ENCODE peak calls at places on chromosomes 1 and 21, in four cellular contexts. One of them, this sample, is unnamed.

GRCh38 chr21:43598416-43599120 is 60.7 kb downstream of the HSF2BP start:
- DNase-seq in GM12865: no peak
- DNase-seq in HFFc6: peak
- DNase-seq in sigmoid colon: no peak
- DNase-seq in this sample: peak

GRCh38 chr1:230772457-230773395 is 25.5 kb downstream of the CAPN9 start:
- DNase-seq in sigmoid colon: no peak
- DNase-seq in HFFc6: peak
- DNase-seq in GM12865: no peak
- DNase-seq in this sample: peak

GRCh38 chr1:209157514-209158285 is 425.8 kb upstream of the CAMK1G start:
- DNase-seq in sigmoid colon: no peak
- DNase-seq in GM12865: no peak
- DNase-seq in HFFc6: no peak
- DNase-seq in this sample: no peak

GRCh38 chr21:41494242-41494641 is 13.7 kb downstream of the TMPRSS2 start:
- DNase-seq in HFFc6: no peak
- DNase-seq in GM12865: no peak
- DNase-seq in sigmoid colon: no peak
- DNase-seq in this sample: no peak

GRCh38 chr1:77349275-77349674 is 67.5 kb downstream of the AK5 start:
- DNase-seq in sigmoid colon: no peak
- DNase-seq in HFFc6: no peak
- DNase-seq in GM12865: no peak
- DNase-seq in this sample: no peak

GRCh38 chr1:21933397-21934248 is 3.5 kb downstream of the HSPG2 start:
- DNase-seq in HFFc6: no peak
- DNase-seq in sigmoid colon: peak
- DNase-seq in GM12865: no peak
- DNase-seq in this sample: no peak

GRCh38 chr1:92623187-92623778 is 136.6 kb upstream of the GFI1 start:
- DNase-seq in sigmoid colon: no peak
- DNase-seq in GM12865: peak
- DNase-seq in HFFc6: peak
- DNase-seq in this sample: peak

GRCh38 chr1:8427493-8427892 is 109.6 kb downstream of the SLC45A1 start:
- DNase-seq in GM12865: peak
- DNase-seq in sigmoid colon: no peak
- DNase-seq in HFFc6: no peak
- DNase-seq in this sample: no peak

GRCh38 chr1:91718368-91718767 is 167.6 kb downstream of the TGFBR3 start:
- DNase-seq in GM12865: no peak
- DNase-seq in HFFc6: no peak
- DNase-seq in sigmoid colon: no peak
- DNase-seq in this sample: no peak

GRCh38 chr1:240149488-240150094 is 57.9 kb downstream of the FMN2 start:
- DNase-seq in GM12865: peak
- DNase-seq in sigmoid colon: no peak
- DNase-seq in HFFc6: peak
- DNase-seq in this sample: peak

GRCh38 chr1:160877221-160877620 is 7.8 kb downstream of the ITLN1 start:
- DNase-seq in sigmoid colon: no peak
- DNase-seq in HFFc6: no peak
- DNase-seq in GM12865: peak
- DNase-seq in this sample: no peak

GRCh38 chr1:30572192-30572591 is 151.2 kb downstream of the MATN1 start:
- DNase-seq in HFFc6: peak
- DNase-seq in GM12865: no peak
- DNase-seq in sigmoid colon: no peak
- DNase-seq in this sample: peak

GRCh38 chr1:219324629-219325367 is 151.1 kb downstream of the LYPLAL1 start:
- DNase-seq in GM12865: peak
- DNase-seq in sigmoid colon: no peak
- DNase-seq in HFFc6: peak
- DNase-seq in this sample: peak

GRCh38 chr1:161092621-161093028 is 3.3 kb upstream of the NECTIN4 start:
- DNase-seq in sigmoid colon: no peak
- DNase-seq in HFFc6: no peak
- DNase-seq in GM12865: peak
- DNase-seq in this sample: peak

GRCh38 chr1:198749279-198749678 is 110.4 kb downstream of the PTPRC start:
- DNase-seq in sigmoid colon: no peak
- DNase-seq in GM12865: no peak
- DNase-seq in HFFc6: peak
- DNase-seq in this sample: no peak

GRCh38 chr1:78440381-78440793 is 50.4 kb upstream of the PTGFR start:
- DNase-seq in GM12865: no peak
- DNase-seq in sigmoid colon: no peak
- DNase-seq in HFFc6: peak
- DNase-seq in this sample: peak